ENCODE peak calls at places on chromosome 7, in five cellular contexts. U, Q, G, P and W are unnamed samples.

GRCh38 chr7:66697451-66698438 is 42.8 kb upstream of the RABGEF1 start:
- DNase-seq in U (no peak), Q (peak), G (no peak), P (no peak), W (peak)

GRCh38 chr7:11831727-11832495 is at the start of gene THSD7A:
- DNase-seq in P (no peak), U (no peak), Q (peak), G (peak), W (no peak)

GRCh38 chr7:35411331-35411730 is 157.4 kb upstream of the TBX20 start:
- DNase-seq in Q (no peak), G (no peak), P (no peak), U (no peak), W (no peak)

GRCh38 chr7:149627911-149628310 is 130.3 kb upstream of the ZNF746 start:
- DNase-seq in Q (no peak), U (no peak), P (no peak), G (no peak), W (no peak)

GRCh38 chr7:101754432-101755159 is 62.8 kb upstream of the CUX1 start:
- DNase-seq in U (no peak), Q (peak), G (no peak), P (no peak), W (no peak)

GRCh38 chr7:132956556-132956955 is 125.3 kb downstream of the CHCHD3 start:
- DNase-seq in G (no peak), P (no peak), U (no peak), Q (no peak), W (no peak)

GRCh38 chr7:51467384-51468017 is 150.9 kb upstream of the COBL start:
- DNase-seq in P (no peak), G (no peak), Q (no peak), U (no peak), W (no peak)

GRCh38 chr7:106767073-106767472 is 98.0 kb upstream of the PIK3CG start:
- DNase-seq in Q (no peak), G (no peak), U (no peak), P (no peak), W (no peak)

GRCh38 chr7:127365164-127365956 is 27.1 kb downstream of the ZNF800 start:
- DNase-seq in G (no peak), U (no peak), Q (no peak), P (no peak), W (no peak)

GRCh38 chr7:87784424-87784823 is 91.7 kb downstream of the SLC25A40 start:
- DNase-seq in Q (no peak), U (no peak), P (no peak), G (no peak), W (no peak)

GRCh38 chr7:85023066-85023687 is 163.7 kb downstream of the SEMA3D start:
- DNase-seq in U (peak), P (no peak), G (peak), Q (no peak), W (peak)

GRCh38 chr7:151025924-151026671 is 1.8 kb upstream of the ATG9B start:
- DNase-seq in U (no peak), P (no peak), Q (no peak), G (no peak), W (no peak)

GRCh38 chr7:44631458-44632115 is 25.2 kb downstream of the OGDH start:
- DNase-seq in G (no peak), U (no peak), P (no peak), Q (no peak), W (no peak)

GRCh38 chr7:3805151-3805550 is 504.1 kb downstream of the SDK1 start:
- DNase-seq in Q (peak), P (no peak), G (no peak), U (no peak), W (no peak)